ENCODE peak calls at places on chromosome 19, in nine cellular contexts. Y, V, X, B, U, W, K, G and I are unnamed samples. For H3K4me1, the result is how much of the 10 kb centered on the place peaks cover.

GRCh38 chr19:4051175-4052101 is 15.3 kb downstream of the ZBTB7A start:
- DNase-seq in K (no peak), G (no peak), B (no peak), Y (no peak), X (no peak), V (no peak), W (no peak), U (peak), I (no peak)

GRCh38 chr19:33386361-33386858 is 12.9 kb downstream of the CEBPG start:
- DNase-seq in K (no peak), G (no peak), Y (no peak), U (no peak), B (peak), X (no peak), W (no peak), V (no peak), I (no peak)

GRCh38 chr19:50777830-50778303 is 7.6 kb downstream of the GPR32 start:
- DNase-seq in V (no peak), Y (peak), X (no peak), U (no peak), K (no peak), G (no peak), B (no peak), W (peak), I (no peak)

GRCh38 chr19:14731200-14731599 is 41.4 kb downstream of the ZNF333 start:
- DNase-seq in V (no peak), G (no peak), B (no peak), X (no peak), W (no peak), K (no peak), U (no peak), Y (peak), I (no peak)

GRCh38 chr19:37931941-37932655 is 25.1 kb downstream of the SIPA1L3 start:
- DNase-seq in V (peak), G (no peak), Y (peak), K (no peak), U (peak), W (no peak), B (peak), X (no peak), I (peak)

GRCh38 chr19:57002195-57002601 is 117.6 kb upstream of the USP29 start:
- DNase-seq in K (no peak), B (no peak), V (no peak), W (no peak), Y (no peak), X (no peak), G (no peak), U (no peak), I (no peak)

GRCh38 chr19:49364083-49364687 is 508 bp downstream of the DKKL1 start:
- DNase-seq in X (no peak), V (no peak), B (no peak), U (no peak), G (no peak), K (no peak), W (no peak), Y (no peak), I (no peak)

GRCh38 chr19:17796013-17796837 is 1.3 kb downstream of the B3GNT3 start:
- DNase-seq in U (no peak), X (no peak), W (no peak), V (peak), K (no peak), G (no peak), B (no peak), Y (no peak), I (no peak)

GRCh38 chr19:42092350-42092749 is 16.4 kb downstream of the ZNF574 start:
- DNase-seq in W (peak), G (no peak), Y (peak), V (peak), B (no peak), X (peak), K (no peak), U (no peak), I (no peak)

GRCh38 chr19:29760752-29761502 is 45.9 kb upstream of the C19orf12 start:
- DNase-seq in K (no peak), X (no peak), W (no peak), Y (no peak), U (no peak), V (no peak), B (no peak), G (no peak), I (no peak)

DNA sequence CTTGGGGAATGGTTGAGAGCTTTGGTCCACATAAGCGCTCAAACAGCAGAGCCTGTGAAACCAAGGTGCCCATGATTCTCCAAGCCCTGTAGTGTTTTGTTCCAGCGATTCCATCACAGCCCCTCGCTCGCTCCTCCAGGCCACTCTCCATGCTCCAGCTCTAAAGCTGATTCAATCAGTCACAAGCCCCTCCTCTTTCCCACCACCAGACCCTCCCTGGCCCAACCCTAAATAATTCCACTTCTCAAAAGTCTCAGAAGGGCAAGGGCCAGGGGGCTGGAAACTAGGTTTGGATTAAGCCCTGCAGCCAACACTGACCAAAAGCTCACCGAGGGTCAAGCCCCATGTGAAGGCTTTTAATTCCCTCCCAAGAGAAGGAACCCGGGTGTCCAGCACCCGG is 1.5 kb downstream of the ZNF296 start:
- DNase-seq in K (no peak), G (no peak), B (no peak), U (no peak), Y (peak), W (no peak), X (no peak), V (no peak), I (no peak)
- H3K4me1 ChIP-seq in K (under half), G (half or more), B (under half), U (under half), Y (under half), W (under half), X (under half), V (half or more), I (under half)

DNA sequence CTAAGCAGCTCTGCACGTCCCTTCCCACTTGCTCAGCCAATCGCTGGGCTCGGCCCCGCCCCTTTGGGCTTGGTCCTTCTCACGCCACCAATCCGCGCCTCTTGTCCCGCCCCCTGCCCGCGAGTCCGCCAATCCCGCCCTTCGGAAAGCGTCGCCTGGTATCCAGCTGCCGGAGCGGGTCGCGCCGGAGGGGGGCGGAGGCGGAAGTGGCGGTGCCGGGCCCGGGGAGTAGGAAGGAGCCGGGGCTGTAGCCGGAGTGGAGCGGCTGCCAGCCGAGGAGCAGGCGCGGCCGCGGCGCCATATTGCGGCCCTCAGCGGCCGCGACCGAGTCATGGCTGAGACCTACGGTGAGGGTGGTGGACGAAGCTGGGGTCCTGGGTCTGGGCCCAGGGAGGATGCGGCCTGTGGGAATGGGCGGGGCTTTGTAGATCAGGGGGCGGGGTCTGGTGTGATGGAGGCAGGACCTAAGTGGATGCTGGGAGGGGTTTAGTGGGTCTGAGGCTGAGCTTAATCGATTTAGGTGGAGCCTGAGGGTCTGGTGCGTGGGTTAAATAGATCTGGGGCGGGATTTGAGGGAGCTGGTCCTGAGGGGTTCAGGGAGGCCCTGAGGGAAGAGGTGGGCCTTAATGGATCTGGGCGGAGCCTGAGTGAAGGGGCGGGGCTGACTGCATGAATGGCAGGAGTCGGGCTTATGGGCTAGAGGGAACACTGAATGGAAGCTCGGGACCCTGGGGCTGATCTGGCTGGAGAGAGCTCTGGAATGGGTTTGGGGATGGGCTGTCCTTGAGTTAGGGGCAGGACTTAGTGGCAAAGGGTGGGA is at the start of gene RAB4B:
- DNase-seq in B (peak), G (peak), Y (peak), X (peak), K (peak), U (peak), W (peak), V (peak), I (peak)
- TF ChIP-seq POLR2AphosphoS5 in B (peak), G (no peak), Y (peak), X (no peak), K (no peak), U (peak), W (peak), V (peak), I (peak)

DNA sequence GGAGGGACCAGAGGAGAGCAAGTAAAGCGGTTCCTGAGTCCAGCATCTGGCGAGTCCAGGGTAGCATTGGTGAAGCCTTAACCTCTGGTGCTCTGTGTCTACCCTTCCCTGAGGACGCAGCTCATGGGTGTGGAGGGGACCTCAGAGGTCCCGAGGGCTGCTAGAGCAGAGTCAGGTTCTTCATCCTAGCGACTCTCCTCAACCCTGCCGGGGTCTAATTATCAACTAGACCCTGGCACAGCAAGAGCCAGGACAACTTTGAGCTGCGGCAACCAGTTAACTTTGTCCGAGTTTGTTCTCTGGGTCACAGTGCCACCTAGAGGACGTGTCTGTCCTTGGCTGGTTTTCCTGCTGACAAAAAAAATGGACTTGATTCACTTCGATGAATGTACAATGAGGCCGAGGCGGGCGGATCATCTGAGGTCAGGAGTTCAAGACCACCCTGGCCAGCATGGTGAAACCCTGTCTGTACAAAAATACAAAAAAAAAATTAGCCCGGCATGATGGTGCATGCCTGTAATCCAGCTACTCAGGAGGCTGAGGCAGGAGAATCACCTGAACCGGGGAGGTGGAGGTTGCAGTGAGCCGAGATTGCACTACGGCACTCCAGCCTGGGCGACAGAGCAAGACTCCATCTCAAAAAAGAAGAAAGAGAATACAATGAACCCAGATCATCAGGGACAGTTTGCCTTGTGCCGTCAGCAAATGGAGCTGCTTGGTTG is 24.9 kb downstream of the TSSK6 start:
- DNase-seq in Y (peak), X (peak), B (peak), G (no peak), V (peak), K (peak), U (peak), W (peak), I (peak)
- H3K4me1 ChIP-seq in Y (under half), X (under half), B (under half), G (half or more), V (under half), K (under half), U (under half), W (under half), I (under half)

GRCh38 chr19:925912-926594 is at the start of gene ARID3A:
- DNase-seq in Y (no peak), K (no peak), U (peak), G (no peak), X (peak), V (peak), B (peak), W (peak), I (peak)

GRCh38 chr19:927707-928401 is 2.0 kb downstream of the ARID3A start:
- DNase-seq in X (no peak), W (no peak), G (no peak), V (no peak), Y (peak), B (no peak), U (no peak), K (no peak), I (no peak)

GRCh38 chr19:928471-929259 is 2.8 kb downstream of the ARID3A start:
- DNase-seq in X (peak), Y (no peak), W (no peak), G (no peak), K (no peak), U (peak), B (no peak), V (no peak), I (no peak)

GRCh38 chr19:926595-927043 is 784 bp downstream of the ARID3A start:
- DNase-seq in B (peak), K (no peak), X (peak), G (no peak), W (no peak), Y (peak), V (peak), U (peak), I (no peak)

GRCh38 chr19:927044-927706 is 1.3 kb downstream of the ARID3A start:
- DNase-seq in U (peak), B (peak), G (no peak), X (peak), K (no peak), V (peak), Y (peak), W (peak), I (peak)
- TF ChIP-seq POLR2AphosphoS5 in U (no peak), B (no peak), G (no peak), X (no peak), K (no peak), V (no peak), Y (no peak), W (no peak), I (no peak)

GRCh38 chr19:1905863-1906375 is 720 bp downstream of the ADAT3 start:
- DNase-seq in X (no peak), B (no peak), K (no peak), G (no peak), W (no peak), V (no peak), U (no peak), Y (no peak), I (no peak)

GRCh38 chr19:1904385-1905070 is 671 bp upstream of the ADAT3 start:
- DNase-seq in G (peak), Y (peak), U (peak), B (peak), K (peak), X (no peak), V (peak), W (no peak), I (no peak)

GRCh38 chr19:1907563-1908363 is 2.6 kb downstream of the ADAT3 start:
- DNase-seq in G (peak), K (no peak), B (no peak), V (peak), U (peak), W (no peak), X (peak), Y (no peak), I (no peak)

GRCh38 chr19:1906985-1907562 is 1.9 kb downstream of the ADAT3 start:
- DNase-seq in B (no peak), Y (no peak), W (no peak), G (no peak), U (no peak), X (no peak), K (no peak), V (no peak), I (no peak)

DNA sequence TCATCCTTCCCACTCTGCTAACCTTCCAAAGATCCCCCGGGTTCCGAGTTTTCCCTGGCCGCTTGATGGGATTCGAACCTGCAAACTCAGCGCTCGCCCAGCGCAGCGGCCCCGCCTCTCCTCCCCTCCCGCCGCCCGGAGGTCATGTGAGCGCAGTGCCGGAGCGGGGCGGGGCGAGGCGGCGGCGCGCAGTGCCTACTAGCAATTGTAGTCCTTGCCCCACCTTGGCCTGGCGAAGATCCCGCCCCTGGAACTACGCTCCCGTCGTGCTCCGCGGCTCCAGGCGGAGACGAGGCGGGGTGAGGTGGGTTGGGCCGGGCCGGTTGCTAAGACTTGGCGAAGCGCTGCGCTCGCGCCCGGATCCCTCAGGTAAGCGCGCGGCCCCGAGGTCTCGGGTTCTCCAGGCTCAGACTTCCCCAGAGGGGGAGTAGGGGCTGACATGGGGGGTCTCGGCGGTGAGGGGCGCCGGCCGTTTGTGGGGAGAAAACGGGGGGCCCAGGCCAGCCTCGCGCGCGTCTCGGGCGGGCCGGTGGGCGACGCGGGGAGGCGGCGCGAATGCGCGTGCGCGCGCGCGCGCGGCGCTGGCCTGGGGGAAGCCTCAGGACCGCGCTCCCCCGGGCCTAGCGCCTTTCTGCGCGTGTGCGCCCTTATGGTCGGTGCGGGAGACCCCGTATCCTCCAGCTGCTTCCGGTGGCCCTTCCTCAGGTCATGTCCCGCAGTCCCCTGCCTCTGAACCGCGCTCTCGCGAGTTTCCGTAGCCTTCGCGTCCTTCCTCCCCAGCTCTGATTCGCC is at the start of the genes ADAT3 and SCAMP4:
- DNase-seq in U (peak), G (peak), X (peak), B (peak), K (peak), W (peak), Y (peak), V (peak), I (peak)
- H3K4me1 ChIP-seq in U (half or more), G (half or more), X (under half), B (under half), K (under half), W (under half), Y (under half), V (half or more), I (under half)